ENCODE peak calls at places on chromosomes 1 and 21, in four cellular contexts. M is endothelial cell, B is tibial nerve, E is left lung. R is an unnamed sample.

GRCh38 chr1:112697781-112698201 is 9.1 kb downstream of the RHOC start:
- DNase-seq in B (no peak), M (no peak), E (no peak), R (peak)

GRCh38 chr1:174406421-174406820 is 41.3 kb upstream of the GPR52 start:
- DNase-seq in E (no peak), B (no peak), M (no peak), R (no peak)

GRCh38 chr1:215568287-215568692 is 1.2 kb downstream of the KCTD3 start:
- DNase-seq in M (no peak), E (no peak), B (no peak), R (no peak)

GRCh38 chr1:162397943-162398560 is 13.9 kb downstream of the SH2D1B start:
- DNase-seq in M (no peak), E (no peak), B (no peak), R (no peak)

GRCh38 chr1:70528591-70529333 is 117.7 kb downstream of the CTH start:
- DNase-seq in M (peak), B (no peak), E (no peak), R (no peak)

GRCh38 chr1:110084226-110085078 is 14.0 kb upstream of the ALX3 start:
- DNase-seq in M (no peak), B (no peak), E (peak), R (no peak)

GRCh38 chr1:19028110-19028509 is 71.6 kb upstream of the IFFO2 start:
- DNase-seq in E (no peak), B (no peak), M (no peak), R (no peak)

GRCh38 chr1:83857705-83858104 is 141.2 kb downstream of the TTLL7 start:
- DNase-seq in E (no peak), M (no peak), B (no peak), R (no peak)

GRCh38 chr21:32135401-32136363 is 143.2 kb downstream of the MIS18A start:
- DNase-seq in B (no peak), E (no peak), M (no peak), R (no peak)

GRCh38 chr1:44327679-44328491 is 27.2 kb downstream of the ERI3 start:
- DNase-seq in B (peak), M (no peak), E (peak), R (peak)

GRCh38 chr1:38741341-38741740 is 118.2 kb downstream of the RRAGC start:
- DNase-seq in E (no peak), B (no peak), M (no peak), R (no peak)

GRCh38 chr1:12098786-12099185 is 35.7 kb downstream of the TNFRSF8 start:
- DNase-seq in M (no peak), E (no peak), B (no peak), R (no peak)

GRCh38 chr1:198823626-198824025 is 184.8 kb downstream of the PTPRC start:
- DNase-seq in M (no peak), E (no peak), B (no peak), R (no peak)

GRCh38 chr21:31509108-31510017 is 150.1 kb upstream of the SOD1 start:
- DNase-seq in E (no peak), B (no peak), M (peak), R (no peak)

GRCh38 chr1:180954766-180955165 is 42.1 kb downstream of the KIAA1614 start:
- DNase-seq in M (no peak), E (no peak), B (no peak), R (no peak)

GRCh38 chr1:200328379-200328778 is 81.5 kb downstream of the ZNF281 start:
- DNase-seq in E (no peak), M (no peak), B (no peak), R (no peak)

GRCh38 chr21:33318087-33318486 is 6.7 kb upstream of the IFNAR1 start:
- DNase-seq in B (no peak), M (no peak), E (no peak), R (no peak)

GRCh38 chr1:25993197-25993951 is 4.5 kb downstream of the PAFAH2 start:
- DNase-seq in B (no peak), E (no peak), M (no peak), R (no peak)

DNA sequence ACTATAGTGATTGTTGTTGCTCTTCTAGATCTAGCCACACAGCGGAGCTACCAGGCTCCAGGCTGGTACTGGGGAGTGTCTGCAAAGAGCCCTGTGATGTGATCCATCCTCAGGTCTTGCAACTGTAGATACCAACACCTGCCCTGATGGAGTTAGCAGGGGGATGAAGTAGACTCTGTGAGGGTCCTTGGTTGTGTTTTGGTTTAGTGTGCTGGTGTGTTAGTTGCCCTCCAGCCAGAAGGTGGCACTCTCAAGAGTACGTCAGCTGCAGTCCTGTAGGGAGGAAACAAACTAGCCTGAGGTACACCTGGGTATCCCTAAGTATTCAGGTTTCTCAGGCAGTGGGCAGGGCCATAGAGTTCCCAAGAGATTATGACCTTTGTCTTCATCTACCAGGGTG is 81.2 kb upstream of the TMPRSS2 start:
- DNase-seq in M (no peak), B (no peak), E (no peak), R (no peak)
- TF ChIP-seq CTCF in M (no peak), B (no peak), E (no peak), R (no peak)

GRCh38 chr1:164092603-164093353 is 466.2 kb upstream of the PBX1 start:
- DNase-seq in E (no peak), M (no peak), B (no peak), R (no peak)
- TF ChIP-seq CTCF in E (no peak), M (no peak), B (no peak), R (peak)

GRCh38 chr1:23357112-23357908 is 12.3 kb downstream of the ZNF436 start:
- DNase-seq in B (no peak), M (no peak), E (no peak), R (no peak)

GRCh38 chr1:23358310-23358709 is 11.3 kb downstream of the ZNF436 start:
- DNase-seq in M (no peak), E (no peak), B (no peak), R (no peak)

GRCh38 chr1:23352096-23352695 is 8.1 kb upstream of the HNRNPR start:
- DNase-seq in E (no peak), B (no peak), M (no peak), R (no peak)

GRCh38 chr1:23356451-23356850 is 12.4 kb upstream of the HNRNPR start:
- DNase-seq in E (no peak), B (no peak), M (no peak), R (no peak)

DNA sequence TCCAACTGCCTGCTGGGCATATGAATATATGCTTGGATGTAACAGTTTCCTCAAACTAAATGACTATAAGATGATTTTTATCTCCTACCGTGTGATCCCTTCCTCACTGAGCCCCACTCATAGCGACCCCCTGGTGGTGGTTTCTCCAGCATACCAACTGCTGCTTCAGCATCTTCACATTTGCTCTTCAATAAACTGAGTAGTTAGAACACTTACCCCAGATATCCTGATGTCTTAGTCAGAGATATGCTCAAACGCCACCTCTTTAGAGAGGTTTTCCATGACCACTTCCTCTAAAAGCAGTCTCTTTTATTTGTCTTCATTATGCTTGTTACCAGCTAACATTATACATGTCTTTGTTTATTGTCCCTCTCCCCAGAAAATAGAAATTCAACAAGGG is 10.2 kb upstream of the HNRNPR start:
- DNase-seq in E (no peak), M (no peak), B (no peak), R (no peak)
- TF ChIP-seq CTCF in E (no peak), M (no peak), B (no peak), R (peak)

GRCh38 chr1:54490361-54491248 is 57.4 kb upstream of the ACOT11 start:
- DNase-seq in E (no peak), M (no peak), B (no peak), R (no peak)

GRCh38 chr1:54487571-54488050 is 60.4 kb upstream of the ACOT11 start:
- DNase-seq in B (no peak), M (no peak), E (no peak), R (no peak)

GRCh38 chr1:54488831-54489626 is 59.0 kb upstream of the ACOT11 start:
- DNase-seq in E (peak), M (peak), B (peak), R (peak)

GRCh38 chr1:54488065-54488750 is 59.8 kb upstream of the ACOT11 start:
- DNase-seq in M (peak), B (peak), E (peak), R (peak)

GRCh38 chr1:54489627-54490240 is 58.3 kb upstream of the ACOT11 start:
- DNase-seq in E (no peak), B (no peak), M (no peak), R (no peak)
- TF ChIP-seq CTCF in E (peak), B (no peak), M (peak), R (peak)

GRCh38 chr1:104780470-104781078 is 1030.9 kb downstream of the AMY1C start:
- DNase-seq in M (peak), B (no peak), E (no peak), R (no peak)
- TF ChIP-seq CTCF in M (peak), B (peak), E (peak), R (peak)

GRCh38 chr1:8239306-8240023 is 78.4 kb upstream of the SLC45A1 start:
- DNase-seq in B (no peak), M (no peak), E (no peak), R (no peak)
- TF ChIP-seq CTCF in B (no peak), M (no peak), E (no peak), R (no peak)

GRCh38 chr1:17919525-17920439 is 164.6 kb downstream of the ACTL8 start:
- DNase-seq in M (peak), B (no peak), E (no peak), R (no peak)
- TF ChIP-seq CTCF in M (no peak), B (no peak), E (no peak), R (peak)

DNA sequence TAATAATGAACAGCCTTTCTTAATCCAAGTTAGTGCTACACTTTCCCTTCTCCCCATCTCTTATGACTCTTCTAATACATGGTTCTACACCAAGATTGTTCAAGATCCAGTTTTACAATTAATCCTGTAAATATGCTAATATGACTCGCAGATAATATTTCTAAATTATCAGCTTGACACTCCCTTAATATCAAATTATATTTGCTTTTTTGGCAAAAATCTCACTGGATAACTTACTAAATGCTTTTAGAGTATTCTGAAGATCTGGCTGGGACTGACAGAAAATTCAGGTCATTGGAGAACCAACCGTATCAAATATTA is 24.4 kb upstream of the CR1L start:
- DNase-seq in B (no peak), E (no peak), M (no peak), R (no peak)
- TF ChIP-seq CTCF in B (no peak), E (no peak), M (peak), R (peak)

DNA sequence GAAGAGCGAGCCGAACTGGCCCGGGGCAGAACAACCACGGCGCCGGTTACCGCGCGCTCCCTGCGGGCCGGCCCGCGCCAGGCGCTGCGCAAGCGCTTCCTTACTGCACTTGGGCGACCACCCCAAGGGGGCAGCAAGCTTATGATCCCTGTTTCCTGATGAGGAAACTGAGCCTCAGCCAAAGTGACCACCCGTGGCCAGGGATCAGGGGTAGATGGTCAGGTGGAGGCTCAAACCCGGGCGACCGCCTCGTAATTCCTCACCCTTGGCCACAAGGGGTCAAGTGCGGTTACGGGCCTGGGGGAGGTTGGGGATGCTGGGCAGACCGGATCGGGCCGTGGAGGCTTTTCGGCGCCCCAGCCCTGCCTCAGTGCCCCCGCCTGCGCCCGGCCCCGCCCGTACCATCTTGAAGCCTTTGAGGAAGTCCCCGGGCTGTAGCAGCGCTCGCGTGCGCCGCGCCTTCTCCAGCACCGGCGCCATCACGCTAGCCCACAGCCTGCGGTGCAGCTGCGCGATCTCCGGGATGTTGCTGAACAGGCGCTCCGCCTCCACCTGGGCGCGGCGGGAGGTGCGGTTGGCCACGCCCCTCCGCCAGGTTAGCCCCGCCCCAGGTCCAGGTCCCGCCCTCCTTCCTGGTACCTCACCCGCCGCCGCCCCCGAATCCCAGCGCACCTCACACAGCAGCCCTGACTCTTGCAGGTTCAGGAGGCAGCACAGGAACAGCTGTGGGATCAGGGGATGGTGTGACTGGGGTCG is 5.3 kb upstream of the TNFRSF25 start:
- DNase-seq in B (no peak), M (no peak), E (no peak), R (no peak)
- TF ChIP-seq CTCF in B (no peak), M (no peak), E (no peak), R (no peak)

DNA sequence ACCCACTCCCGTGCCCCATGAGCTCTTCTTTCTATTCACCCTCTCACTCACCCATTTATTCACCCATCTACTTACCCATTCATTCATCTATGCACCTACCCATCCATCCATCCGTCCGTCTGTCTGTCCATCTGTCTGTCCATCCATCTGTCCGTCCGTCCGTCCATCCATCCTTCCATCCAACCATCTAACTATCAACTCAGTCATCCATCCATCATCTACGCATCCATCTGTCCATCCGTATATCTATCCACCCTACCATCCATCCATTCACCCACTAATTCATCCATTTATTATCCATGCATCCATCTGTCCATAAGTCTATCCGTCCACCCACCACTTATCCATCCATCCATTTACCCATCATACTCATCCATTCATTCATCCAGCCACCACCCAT is 10.8 kb upstream of the CSF3R start:
- DNase-seq in B (no peak), M (no peak), E (no peak), R (no peak)
- TF ChIP-seq CTCF in B (no peak), M (no peak), E (no peak), R (no peak)